ENCODE peak calls at places on chromosomes 3 and 15, in ten cellular contexts. E, B, Q, D, U, C, Z, Y, S and P are unnamed samples.

GRCh38 chr3:99901200-99901926 is 83.7 kb downstream of the CMSS1 start:
- DNase-seq in Q (no peak), E (no peak), U (no peak), D (peak; percentile 38), Z (no peak), C (peak; percentile 87), Y (no peak), S (peak; percentile 81), B (peak; percentile 77), P (no peak)

GRCh38 chr3:166100710-166101109 is 263.5 kb upstream of the BCHE start:
- DNase-seq in Q (no peak), B (no peak), U (no peak), Y (no peak), D (no peak), S (no peak), C (no peak), Z (no peak), E (no peak), P (no peak)

GRCh38 chr15:78542647-78543046 is 2.4 kb downstream of the PSMA4 start:
- DNase-seq in Q (no peak), D (no peak), U (no peak), E (no peak), C (no peak), Y (no peak), Z (no peak), S (no peak), B (no peak), P (no peak)

GRCh38 chr3:60010778-60011177 is 961.0 kb upstream of the CFAP20DC start:
- DNase-seq in U (peak; percentile 34), D (no peak), Q (peak; percentile 52), B (no peak), E (no peak), Y (no peak), Z (no peak), S (no peak), C (no peak), P (peak; percentile 52)

GRCh38 chr3:148309390-148310035 is 388.2 kb upstream of the AGTR1 start:
- DNase-seq in S (peak; percentile 57), D (peak; percentile 56), C (peak; percentile 63), E (peak; percentile 52), Q (no peak), U (no peak), B (peak; percentile 45), Z (peak; percentile 77), Y (no peak), P (no peak)

GRCh38 chr3:56042326-56042951 is 425.8 kb downstream of the ERC2 start:
- DNase-seq in U (no peak), Z (peak; percentile 18), D (peak; percentile 64), Y (no peak), Q (no peak), E (peak; percentile 8), B (no peak), C (peak; percentile 64), S (peak; percentile 15), P (no peak)

GRCh38 chr3:115498898-115499297 is 124.4 kb upstream of the GAP43 start:
- DNase-seq in U (no peak), B (no peak), E (no peak), Y (no peak), Z (peak; percentile 8), Q (no peak), C (no peak), S (no peak), D (no peak), P (no peak)

GRCh38 chr3:184949570-184949969 is 137.6 kb downstream of the VPS8 start:
- DNase-seq in D (no peak), C (no peak), S (no peak), B (no peak), Y (no peak), Q (no peak), Z (no peak), E (no peak), U (no peak), P (no peak)

GRCh38 chr15:63896336-63897115 is 62.8 kb upstream of the HERC1 start:
- DNase-seq in B (no peak), Q (peak; percentile 26), Z (peak; percentile 92), Y (peak; percentile 42), E (peak; percentile 58), D (peak; percentile 72), U (no peak), S (peak; percentile 40), C (peak; percentile 86), P (peak; percentile 26)

GRCh38 chr3:55521086-55522060 is 34.3 kb upstream of the WNT5A start:
- DNase-seq in Q (no peak), S (no peak), U (no peak), Y (no peak), E (no peak), B (no peak), Z (no peak), D (peak; percentile 88), C (peak; percentile 88), P (no peak)

GRCh38 chr3:187736418-187736871 is 8.8 kb downstream of the BCL6 start:
- DNase-seq in Y (peak; percentile 58), Z (no peak), D (no peak), E (no peak), S (no peak), C (peak; percentile 64), Q (no peak), B (no peak), U (no peak), P (no peak)

GRCh38 chr3:118987466-118987865 is 47.2 kb downstream of the IGSF11 start:
- DNase-seq in S (peak; percentile 72), D (peak; percentile 42), Z (peak; percentile 31), Q (no peak), U (no peak), Y (peak; percentile 52), E (no peak), B (no peak), C (peak; percentile 33), P (no peak)

GRCh38 chr15:74197176-74197965 is 5.2 kb downstream of the STRA6 start:
- DNase-seq in Q (no peak), U (no peak), D (no peak), S (no peak), E (no peak), C (no peak), Y (no peak), B (no peak), Z (no peak), P (no peak)

GRCh38 chr3:3799173-3800075 is at the start of gene LRRN1:
- DNase-seq in C (no peak), U (peak; percentile 63), Q (peak; percentile 62), B (no peak), Z (no peak), E (peak; percentile 85), Y (peak; percentile 49), S (no peak), D (peak; percentile 21), P (no peak)

GRCh38 chr15:78684645-78685044 is 43.6 kb upstream of the CHRNB4 start:
- DNase-seq in D (no peak), C (no peak), Q (no peak), U (no peak), S (peak; percentile 6), B (no peak), E (no peak), Z (no peak), Y (no peak), P (no peak)

GRCh38 chr3:182485306-182485705 is 308.0 kb upstream of the ATP11B start:
- DNase-seq in E (no peak), D (no peak), U (no peak), B (no peak), C (no peak), Z (no peak), Y (no peak), Q (no peak), S (peak; percentile 69), P (no peak)

GRCh38 chr3:43584043-43584826 is 37.6 kb downstream of the ANO10 start:
- DNase-seq in U (no peak), S (no peak), Y (no peak), C (peak; percentile 54), Z (no peak), D (no peak), B (no peak), Q (no peak), E (no peak), P (no peak)